ENCODE peak calls at places on chromosomes 16 and 17, in four cellular contexts. R is H1, H is GM12878, A is HepG2. P is an unnamed sample.
A peak's percentile ranks its signal among the peaks of the same experiment; 100 is the strongest.

GRCh38 chr17:28427372-28427771 is 21.4 kb upstream of the SLC46A1 start:
- DNase-seq in H (no peak), A (no peak), R (no peak), P (no peak)

GRCh38 chr16:8258523-8258922 is 331.8 kb downstream of the TMEM114 start:
- DNase-seq in A (no peak), R (no peak), H (no peak), P (no peak)

GRCh38 chr17:83190601-83191387 is 111.4 kb downstream of the METRNL start:
- DNase-seq in A (no peak), H (no peak), R (no peak), P (no peak)

GRCh38 chr17:65171753-65172152 is 34.6 kb downstream of the RGS9 start:
- DNase-seq in A (no peak), R (no peak), H (no peak), P (no peak)

GRCh38 chr16:68503334-68503733 is 35.8 kb upstream of the ZFP90 start:
- DNase-seq in A (no peak), H (no peak), R (no peak), P (no peak)

GRCh38 chr16:56747486-56748045 is 17.6 kb downstream of the NUP93 start:
- DNase-seq in H (no peak), R (no peak), A (no peak), P (no peak)

GRCh38 chr16:2033057-2033911 is 6.6 kb downstream of the NHERF2 start:
- DNase-seq in A (peak; percentile 53), R (no peak), H (no peak), P (peak; percentile 64)

GRCh38 chr16:48561960-48562393 is 48.0 kb downstream of the N4BP1 start:
- DNase-seq in R (no peak), H (no peak), A (peak; percentile 86), P (no peak)

GRCh38 chr17:40038882-40039513 is 15.2 kb downstream of the MED24 start:
- DNase-seq in A (peak; percentile 79), H (no peak), R (no peak), P (peak; percentile 49)

GRCh38 chr17:40318835-40319332 is 9.9 kb downstream of the RARA start:
- DNase-seq in H (no peak), A (no peak), R (no peak), P (peak; percentile 53)

GRCh38 chr16:6081320-6081976 is 983.9 kb upstream of the EEF2KMT start:
- DNase-seq in A (peak; percentile 20), R (peak; percentile 15), H (no peak), P (peak; percentile 74)

GRCh38 chr17:70144260-70144846 is 25.0 kb upstream of the KCNJ2 start:
- DNase-seq in H (no peak), R (no peak), A (peak; percentile 15), P (no peak)

GRCh38 chr16:4401094-4401501 is 15.3 kb downstream of the CORO7 start:
- DNase-seq in A (no peak), H (no peak), R (no peak), P (no peak)

GRCh38 chr17:47834756-47835155 is 3.3 kb downstream of the LRRC46 start:
- DNase-seq in A (no peak), R (no peak), H (no peak), P (no peak)

GRCh38 chr17:40091691-40092397 is 8.5 kb downstream of the NR1D1 start:
- DNase-seq in H (no peak), R (no peak), A (no peak), P (no peak)

DNA sequence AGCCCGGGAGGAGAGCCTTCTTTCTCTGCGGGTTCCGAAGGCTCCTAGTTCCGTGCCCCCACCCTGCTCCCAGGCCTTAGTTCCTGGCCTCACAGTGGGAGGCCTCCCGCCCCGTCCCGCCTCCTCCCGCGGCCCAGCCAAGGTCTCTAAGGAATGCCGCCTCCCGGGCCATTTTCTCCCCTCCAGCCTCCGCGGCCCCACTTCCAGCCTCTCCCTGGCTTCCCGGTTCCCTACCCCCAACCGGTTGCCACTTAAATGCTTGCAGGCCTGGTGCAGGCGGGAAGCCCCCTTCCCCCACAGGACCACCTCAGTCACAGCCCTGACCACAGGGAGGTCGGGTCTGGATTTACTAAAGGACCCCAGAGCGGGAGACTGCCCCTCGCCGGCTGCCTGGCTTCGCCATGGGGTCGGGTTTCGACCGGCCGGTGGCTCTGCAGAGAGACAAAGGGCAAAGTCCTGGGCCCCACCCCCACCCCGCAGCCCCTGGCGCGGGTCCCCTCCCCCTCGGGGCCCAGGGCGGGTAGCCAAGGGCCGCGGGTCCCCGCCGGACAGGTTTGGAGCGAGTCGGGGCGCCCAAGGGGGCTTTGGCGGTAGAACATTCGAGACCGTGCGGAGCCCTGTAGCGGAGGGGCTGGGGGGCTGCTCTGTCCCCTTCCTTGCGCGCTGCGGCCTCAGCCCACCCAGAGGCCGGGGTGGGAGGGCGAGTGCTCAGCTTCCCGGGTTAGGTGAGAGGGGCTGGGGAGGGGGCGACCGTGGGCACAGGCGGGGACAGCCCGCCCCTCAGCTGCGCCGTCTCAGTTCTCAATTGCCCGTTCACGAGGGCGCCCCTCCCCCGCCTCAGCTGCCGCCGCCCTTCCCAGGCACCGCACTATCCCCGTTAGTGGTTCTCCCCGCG is 16.4 kb downstream of the IGF2BP1 start:
- DNase-seq in H (no peak), R (peak; percentile 56), A (no peak), P (peak; percentile 35)
- TF ChIP-seq CBX5 in H (no peak), R (no peak), A (no peak), P (no peak)

DNA sequence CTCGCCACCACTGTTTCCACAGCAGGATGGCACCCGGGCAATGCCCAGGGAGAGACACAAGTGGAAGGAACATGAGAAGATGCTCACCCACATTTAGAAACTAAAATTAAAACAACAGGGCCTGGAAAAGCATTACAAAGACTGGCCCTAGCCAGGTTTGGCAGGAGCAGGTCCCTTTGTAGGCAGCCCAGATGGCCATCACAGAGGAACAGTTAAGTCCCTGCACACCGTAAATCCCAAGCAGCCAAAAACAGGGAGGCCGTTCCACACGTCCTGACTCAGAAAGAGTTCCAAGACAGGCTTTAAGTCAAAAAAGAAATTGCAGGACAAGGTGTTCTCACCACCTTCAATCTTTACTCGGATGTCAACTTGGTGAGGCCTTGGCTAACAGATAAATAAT is 127.1 kb downstream of the DYNLRB2 start:
- DNase-seq in R (no peak), H (no peak), A (no peak), P (no peak)
- TF ChIP-seq CBX5 in R (no peak), H (no peak), A (no peak), P (no peak)

GRCh38 chr17:35373984-35374765 is 754 bp upstream of the SLFN11 start:
- DNase-seq in A (no peak), R (no peak), H (no peak), P (no peak)
- TF ChIP-seq CBX5 in A (no peak), R (no peak), H (no peak), P (no peak)

GRCh38 chr17:76501827-76502307 is 644 bp upstream of the RHBDF2 start:
- DNase-seq in H (no peak), R (no peak), A (no peak), P (no peak)

GRCh38 chr17:76500745-76501017 is 542 bp downstream of the RHBDF2 start:
- DNase-seq in H (no peak), R (no peak), A (no peak), P (no peak)

GRCh38 chr17:76501018-76501826 is at the start of gene RHBDF2:
- DNase-seq in A (peak; percentile 79), H (peak; percentile 62), R (peak; percentile 65), P (peak; percentile 89)

GRCh38 chr17:76504117-76504516 is 2.9 kb upstream of the RHBDF2 start:
- DNase-seq in A (no peak), R (no peak), H (no peak), P (peak; percentile 77)

GRCh38 chr17:76502326-76503211 is 1.3 kb upstream of the RHBDF2 start:
- DNase-seq in R (no peak), A (no peak), H (no peak), P (no peak)
- TF ChIP-seq CBX5 in R (no peak), A (no peak), H (no peak), P (no peak)

DNA sequence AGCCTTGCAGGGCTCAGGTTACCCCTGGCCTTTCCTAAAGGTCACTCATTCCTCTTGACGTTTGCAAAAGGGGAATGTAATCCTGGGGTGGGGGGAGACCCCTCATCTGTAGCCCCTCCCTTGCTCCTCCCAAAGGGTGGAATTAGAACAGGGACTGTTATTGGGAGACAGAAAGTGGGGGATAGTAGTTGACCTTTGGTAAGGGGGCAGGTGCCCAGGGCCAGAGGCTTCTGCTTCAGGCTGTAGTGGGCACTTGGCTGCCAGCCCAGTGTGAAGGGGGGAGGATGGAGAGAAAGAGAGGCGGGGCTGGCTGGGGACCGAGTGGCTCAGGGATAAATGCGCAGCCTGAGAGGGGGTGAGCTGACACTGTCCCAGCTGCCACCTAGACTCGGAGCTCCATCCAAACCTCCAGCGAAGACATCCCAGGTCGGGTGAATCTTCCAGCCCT is at the start of gene ENO3:
- DNase-seq in R (no peak), A (peak; percentile 73), H (no peak), P (peak; percentile 35)
- TF ChIP-seq CBX5 in R (no peak), A (no peak), H (no peak), P (no peak)

GRCh38 chr17:77375917-77376651 is 235.3 kb downstream of the SEC14L1 start:
- DNase-seq in A (no peak), H (no peak), R (no peak), P (no peak)

GRCh38 chr17:77377836-77378235 is 237.1 kb downstream of the SEC14L1 start:
- DNase-seq in R (no peak), A (no peak), H (no peak), P (no peak)

GRCh38 chr17:77378318-77379064 is 237.7 kb downstream of the SEC14L1 start:
- DNase-seq in H (no peak), R (no peak), A (no peak), P (no peak)

GRCh38 chr17:77375526-77375916 is 234.8 kb downstream of the SEC14L1 start:
- DNase-seq in A (no peak), H (no peak), R (no peak), P (no peak)

DNA sequence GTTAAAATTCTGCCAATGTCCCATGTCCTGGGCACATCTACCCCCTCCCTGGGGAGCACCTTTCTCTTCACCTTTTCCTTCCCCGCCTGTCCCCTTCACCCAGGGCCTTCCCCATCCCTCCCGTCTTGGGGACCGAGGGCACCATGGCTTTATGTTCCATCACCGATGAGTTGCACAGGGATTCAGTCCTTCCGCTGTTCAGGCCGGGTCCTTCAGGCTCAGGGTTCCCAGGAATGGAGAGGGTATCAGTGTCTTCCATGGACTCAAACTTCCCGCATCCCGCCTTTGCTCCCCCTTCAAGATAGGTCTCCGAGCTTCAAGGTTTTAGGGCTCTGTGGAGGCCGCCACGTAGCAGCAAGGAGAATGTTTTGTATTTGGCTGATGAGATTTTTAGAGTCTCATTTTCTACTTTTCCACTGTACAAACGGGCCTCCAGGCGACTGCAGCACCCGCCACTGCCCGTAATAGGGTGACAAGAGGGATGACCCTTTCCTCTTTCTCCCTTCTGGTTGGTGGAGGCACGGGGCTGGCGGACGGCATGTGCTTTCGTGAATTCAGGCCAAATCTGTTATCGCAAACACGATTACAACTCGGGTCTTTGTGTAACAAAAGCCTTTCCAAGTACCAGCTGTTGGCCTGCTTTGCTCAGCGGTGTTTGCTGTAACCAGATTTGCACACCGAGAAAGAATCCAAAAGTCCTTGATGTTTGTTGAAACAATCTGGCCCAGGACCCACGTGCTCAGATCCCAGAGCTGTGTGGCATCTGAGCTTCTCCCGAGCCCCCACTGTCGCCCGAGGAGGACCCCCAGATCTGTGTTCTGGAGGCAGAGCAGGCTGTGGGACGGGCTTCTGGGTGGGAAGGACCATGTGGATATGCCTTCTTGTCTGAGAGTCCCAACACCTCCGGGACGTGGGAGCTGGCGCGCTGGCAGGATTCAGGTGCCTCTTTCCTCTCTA is 236.3 kb downstream of the SEC14L1 start:
- DNase-seq in R (no peak), H (no peak), A (peak; percentile 95), P (no peak)
- TF ChIP-seq CBX5 in R (no peak), H (no peak), A (peak; percentile 44), P (no peak)

GRCh38 chr17:72092710-72093322 is 28.0 kb upstream of the SOX9 start:
- DNase-seq in A (peak; percentile 98), H (no peak), R (no peak), P (no peak)
- TF ChIP-seq CBX5 in A (peak; percentile 76), H (no peak), R (no peak), P (no peak)